ENCODE peak calls at places on chromosomes 2 and 18, in eight cellular contexts. One of them, this sample, is unnamed.

GRCh38 chr18:9082763-9083510 is 19.6 kb upstream of the NDUFV2 start:
- DNase-seq in astrocyte of the spinal cord: no peak
- DNase-seq in heart left ventricle: no peak
- DNase-seq in colonic mucosa: no peak
- DNase-seq in GM23338: no peak
- DNase-seq in pancreas: no peak
- DNase-seq in adrenal gland: no peak
- DNase-seq in fibroblast of lung: no peak
- DNase-seq in this sample: peak; percentile 65

GRCh38 chr2:98915751-98916358 is 20.2 kb downstream of the CRACDL start:
- DNase-seq in astrocyte of the spinal cord: peak; percentile 59
- DNase-seq in heart left ventricle: no peak
- DNase-seq in colonic mucosa: no peak
- DNase-seq in GM23338: no peak
- DNase-seq in pancreas: no peak
- DNase-seq in adrenal gland: no peak
- DNase-seq in fibroblast of lung: peak; percentile 41
- DNase-seq in this sample: no peak

GRCh38 chr2:233456934-233457333 is 102.6 kb downstream of the DGKD start:
- DNase-seq in astrocyte of the spinal cord: no peak
- DNase-seq in heart left ventricle: peak; percentile 18
- DNase-seq in colonic mucosa: no peak
- DNase-seq in GM23338: no peak
- DNase-seq in pancreas: no peak
- DNase-seq in adrenal gland: no peak
- DNase-seq in fibroblast of lung: no peak
- DNase-seq in this sample: no peak

GRCh38 chr18:12742453-12742852 is 39.6 kb downstream of the PSMG2 start:
- DNase-seq in astrocyte of the spinal cord: peak; percentile 35
- DNase-seq in heart left ventricle: no peak
- DNase-seq in colonic mucosa: no peak
- DNase-seq in GM23338: no peak
- DNase-seq in pancreas: no peak
- DNase-seq in adrenal gland: no peak
- DNase-seq in fibroblast of lung: peak; percentile 54
- DNase-seq in this sample: no peak

GRCh38 chr18:32473325-32473724 is 2.6 kb upstream of the GAREM1 start:
- DNase-seq in astrocyte of the spinal cord: no peak
- DNase-seq in heart left ventricle: no peak
- DNase-seq in colonic mucosa: no peak
- DNase-seq in GM23338: no peak
- DNase-seq in pancreas: no peak
- DNase-seq in adrenal gland: no peak
- DNase-seq in fibroblast of lung: no peak
- DNase-seq in this sample: no peak

GRCh38 chr2:181037922-181038321 is 57.5 kb downstream of the UBE2E3 start:
- DNase-seq in astrocyte of the spinal cord: peak; percentile 60
- DNase-seq in heart left ventricle: no peak
- DNase-seq in colonic mucosa: no peak
- DNase-seq in GM23338: no peak
- DNase-seq in pancreas: no peak
- DNase-seq in adrenal gland: no peak
- DNase-seq in fibroblast of lung: peak; percentile 44
- DNase-seq in this sample: no peak

GRCh38 chr18:44356566-44357157 is 324.0 kb upstream of the SETBP1 start:
- DNase-seq in astrocyte of the spinal cord: no peak
- DNase-seq in heart left ventricle: no peak
- DNase-seq in colonic mucosa: no peak
- DNase-seq in GM23338: peak; percentile 6
- DNase-seq in pancreas: no peak
- DNase-seq in adrenal gland: no peak
- DNase-seq in fibroblast of lung: no peak
- DNase-seq in this sample: no peak

GRCh38 chr2:36462311-36462710 is 106.7 kb downstream of the CRIM1 start:
- DNase-seq in astrocyte of the spinal cord: no peak
- DNase-seq in heart left ventricle: no peak
- DNase-seq in colonic mucosa: no peak
- DNase-seq in GM23338: no peak
- DNase-seq in pancreas: no peak
- DNase-seq in adrenal gland: no peak
- DNase-seq in fibroblast of lung: no peak
- DNase-seq in this sample: peak; percentile 16

GRCh38 chr2:20156826-20157605 is 67.9 kb downstream of the SDC1 start:
- DNase-seq in astrocyte of the spinal cord: peak; percentile 20
- DNase-seq in heart left ventricle: no peak
- DNase-seq in colonic mucosa: peak; percentile 59
- DNase-seq in GM23338: no peak
- DNase-seq in pancreas: no peak
- DNase-seq in adrenal gland: no peak
- DNase-seq in fibroblast of lung: no peak
- DNase-seq in this sample: peak; percentile 56

GRCh38 chr2:3870222-3870621 is 166.8 kb downstream of the DCDC2C start:
- DNase-seq in astrocyte of the spinal cord: no peak
- DNase-seq in heart left ventricle: no peak
- DNase-seq in colonic mucosa: no peak
- DNase-seq in GM23338: no peak
- DNase-seq in pancreas: no peak
- DNase-seq in adrenal gland: no peak
- DNase-seq in fibroblast of lung: no peak
- DNase-seq in this sample: no peak

GRCh38 chr2:220076734-220077133 is 449.3 kb downstream of the SLC4A3 start:
- DNase-seq in astrocyte of the spinal cord: peak; percentile 79
- DNase-seq in heart left ventricle: peak; percentile 37
- DNase-seq in colonic mucosa: no peak
- DNase-seq in GM23338: no peak
- DNase-seq in pancreas: no peak
- DNase-seq in adrenal gland: no peak
- DNase-seq in fibroblast of lung: peak; percentile 80
- DNase-seq in this sample: peak; percentile 65

GRCh38 chr2:175251425-175252041 is 70.0 kb upstream of the ATP5MC3 start:
- DNase-seq in astrocyte of the spinal cord: peak; percentile 45
- DNase-seq in heart left ventricle: no peak
- DNase-seq in colonic mucosa: peak; percentile 19
- DNase-seq in GM23338: peak; percentile 69
- DNase-seq in pancreas: no peak
- DNase-seq in adrenal gland: no peak
- DNase-seq in fibroblast of lung: peak; percentile 68
- DNase-seq in this sample: no peak

GRCh38 chr2:113278812-113279139 is at the start of gene PAX8:
- DNase-seq in astrocyte of the spinal cord: no peak
- DNase-seq in heart left ventricle: no peak
- DNase-seq in colonic mucosa: no peak
- DNase-seq in GM23338: peak; percentile 48
- DNase-seq in pancreas: no peak
- DNase-seq in adrenal gland: no peak
- DNase-seq in fibroblast of lung: no peak
- DNase-seq in this sample: peak; percentile 97

GRCh38 chr2:148903946-148904345 is 28.9 kb downstream of the KIF5C start:
- DNase-seq in astrocyte of the spinal cord: no peak
- DNase-seq in heart left ventricle: no peak
- DNase-seq in colonic mucosa: no peak
- DNase-seq in GM23338: no peak
- DNase-seq in pancreas: no peak
- DNase-seq in adrenal gland: no peak
- DNase-seq in fibroblast of lung: no peak
- DNase-seq in this sample: no peak

GRCh38 chr2:164479460-164479859 is 141.8 kb downstream of the GRB14 start:
- DNase-seq in astrocyte of the spinal cord: peak; percentile 60
- DNase-seq in heart left ventricle: no peak
- DNase-seq in colonic mucosa: no peak
- DNase-seq in GM23338: peak; percentile 72
- DNase-seq in pancreas: no peak
- DNase-seq in adrenal gland: no peak
- DNase-seq in fibroblast of lung: peak; percentile 41
- DNase-seq in this sample: peak; percentile 45

GRCh38 chr2:5148392-5149085 is 543.6 kb upstream of the SOX11 start:
- DNase-seq in astrocyte of the spinal cord: no peak
- DNase-seq in heart left ventricle: no peak
- DNase-seq in colonic mucosa: no peak
- DNase-seq in GM23338: no peak
- DNase-seq in pancreas: no peak
- DNase-seq in adrenal gland: no peak
- DNase-seq in fibroblast of lung: no peak
- DNase-seq in this sample: no peak

GRCh38 chr2:112818094-112818902 is 18.3 kb downstream of the IL1B start:
- DNase-seq in astrocyte of the spinal cord: no peak
- DNase-seq in heart left ventricle: no peak
- DNase-seq in colonic mucosa: no peak
- DNase-seq in GM23338: no peak
- DNase-seq in pancreas: peak; percentile 43
- DNase-seq in adrenal gland: no peak
- DNase-seq in fibroblast of lung: peak; percentile 36
- DNase-seq in this sample: no peak

DNA sequence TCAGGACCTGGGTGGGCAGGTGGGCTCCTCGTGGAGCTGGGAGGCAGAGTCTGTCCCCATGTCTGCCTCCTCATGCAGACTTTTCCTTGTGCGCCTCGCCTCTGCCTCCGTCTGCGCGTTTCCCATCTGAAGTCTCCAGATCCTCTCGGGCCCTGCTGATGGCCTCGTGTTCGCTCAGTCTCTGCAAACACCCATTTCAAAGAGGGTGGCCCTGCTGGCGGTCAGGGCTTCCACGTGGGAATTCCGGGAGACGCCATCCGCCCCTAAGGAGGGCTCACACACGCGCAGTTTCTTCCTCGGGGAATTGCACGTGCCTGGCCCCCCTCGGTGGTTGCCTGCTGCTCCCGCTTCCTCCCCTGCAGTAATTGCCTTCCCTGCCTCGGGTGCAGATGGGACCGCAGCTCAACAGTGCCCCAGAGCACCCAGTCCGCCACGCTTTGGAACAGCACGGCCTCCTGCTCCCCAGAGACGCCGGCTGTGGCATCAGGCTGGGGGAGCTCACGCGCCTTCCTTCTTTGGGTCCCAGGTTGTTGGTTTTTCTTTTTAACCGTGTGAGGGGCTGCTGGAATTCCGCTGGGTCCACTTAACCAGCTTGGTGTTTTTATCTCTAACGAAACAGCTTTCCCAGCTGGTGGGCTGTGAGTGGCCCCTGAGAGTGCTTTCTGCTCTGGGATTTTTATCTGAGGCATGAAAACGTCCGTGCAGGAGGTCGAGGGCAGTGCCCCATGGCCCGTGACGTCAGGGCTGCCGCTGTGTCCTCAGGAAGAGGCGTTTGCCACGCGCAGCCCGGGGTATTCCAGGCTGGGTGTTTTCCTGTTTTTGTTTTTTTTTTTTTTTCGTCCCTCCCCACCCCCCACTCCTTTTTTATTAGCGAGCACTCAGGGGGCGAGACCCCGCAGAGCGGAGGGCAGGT is 16.1 kb downstream of the NFATC1 start:
- DNase-seq in astrocyte of the spinal cord: no peak
- DNase-seq in heart left ventricle: peak; percentile 23
- DNase-seq in colonic mucosa: no peak
- DNase-seq in GM23338: peak; percentile 38
- DNase-seq in pancreas: no peak
- DNase-seq in adrenal gland: no peak
- DNase-seq in fibroblast of lung: no peak
- DNase-seq in this sample: no peak
- H3K4me3 ChIP-seq in astrocyte of the spinal cord: no peak overlapping the region
- H3K4me3 ChIP-seq in heart left ventricle: no peak overlapping the region
- H3K4me3 ChIP-seq in colonic mucosa: no peak overlapping the region
- H3K4me3 ChIP-seq in GM23338: no peak overlapping the region
- H3K4me3 ChIP-seq in pancreas: no peak overlapping the region
- H3K4me3 ChIP-seq in adrenal gland: no peak overlapping the region
- H3K4me3 ChIP-seq in fibroblast of lung: no peak overlapping the region
- H3K4me3 ChIP-seq in this sample: no peak overlapping the region

DNA sequence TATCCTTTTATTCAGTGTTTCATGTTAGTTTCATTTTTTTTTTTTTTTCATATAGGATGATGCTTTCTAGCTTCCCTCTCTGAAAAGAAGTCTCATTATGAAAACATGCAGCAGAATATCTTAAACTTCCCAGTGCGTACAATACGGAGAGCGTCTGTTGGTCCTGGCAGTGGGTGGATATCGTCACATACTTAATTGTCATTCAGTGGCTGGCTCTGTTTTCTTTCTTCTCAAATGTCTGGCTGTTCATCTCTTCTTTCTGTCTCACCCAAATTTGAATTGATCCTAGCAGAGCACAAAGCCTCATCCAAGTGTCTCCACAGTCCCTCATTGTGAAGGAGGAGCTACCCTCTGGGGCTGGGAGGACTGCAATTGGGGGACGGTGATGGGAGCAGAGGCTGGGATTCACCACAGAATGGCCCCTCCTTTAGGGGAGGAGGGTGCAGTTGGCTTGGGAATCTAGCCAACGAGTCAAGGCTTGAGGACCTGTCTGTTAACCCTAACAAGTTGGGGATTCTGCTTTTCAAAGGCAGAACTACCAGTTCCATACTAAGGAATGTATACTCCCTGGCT is 138.6 kb downstream of the MYT1L start:
- DNase-seq in astrocyte of the spinal cord: no peak
- DNase-seq in heart left ventricle: no peak
- DNase-seq in colonic mucosa: no peak
- DNase-seq in GM23338: no peak
- DNase-seq in pancreas: no peak
- DNase-seq in adrenal gland: no peak
- DNase-seq in fibroblast of lung: no peak
- DNase-seq in this sample: no peak
- TF ChIP-seq CTCF in astrocyte of the spinal cord: no peak
- TF ChIP-seq CTCF in heart left ventricle: no peak
- TF ChIP-seq CTCF in colonic mucosa: no peak
- TF ChIP-seq CTCF in GM23338: no peak
- TF ChIP-seq CTCF in pancreas: no peak
- TF ChIP-seq CTCF in adrenal gland: no peak
- TF ChIP-seq CTCF in fibroblast of lung: no peak
- TF ChIP-seq CTCF in this sample: no peak

DNA sequence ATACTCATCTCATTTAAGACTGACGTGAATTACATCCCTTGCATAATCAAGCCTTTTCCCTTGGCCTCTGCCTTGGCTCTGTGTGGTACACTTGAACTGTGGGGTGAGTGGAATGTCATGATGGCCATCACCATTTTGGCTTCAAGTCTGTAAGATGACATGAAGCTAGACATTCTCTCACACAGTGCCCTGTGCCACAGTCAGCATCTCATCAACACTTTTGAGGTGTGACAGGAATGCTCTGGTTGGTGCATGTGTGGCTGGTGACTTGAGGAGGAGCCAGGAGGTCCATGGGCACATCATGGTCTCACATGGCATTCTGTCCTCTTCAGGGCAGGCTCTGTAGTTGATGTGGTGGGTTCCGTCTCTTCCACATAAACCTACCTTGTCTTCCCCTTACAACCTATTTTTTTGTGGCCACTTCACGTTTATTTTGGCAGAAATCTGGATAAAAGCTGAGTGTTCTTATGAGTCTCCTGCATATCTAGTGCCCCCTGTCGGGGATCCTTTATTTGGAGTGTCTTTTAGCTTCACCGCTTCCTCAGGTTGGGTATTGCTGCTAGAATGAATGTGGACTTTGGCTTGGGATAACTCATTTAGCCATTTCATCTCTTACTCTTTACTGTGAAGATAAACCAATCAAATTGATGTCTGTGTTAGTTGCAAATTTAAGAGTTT is 28.1 kb downstream of the MAP4K4 start:
- DNase-seq in astrocyte of the spinal cord: no peak
- DNase-seq in heart left ventricle: no peak
- DNase-seq in colonic mucosa: no peak
- DNase-seq in GM23338: peak; percentile 79
- DNase-seq in pancreas: no peak
- DNase-seq in adrenal gland: no peak
- DNase-seq in fibroblast of lung: no peak
- DNase-seq in this sample: no peak
- H3K4me3 ChIP-seq in astrocyte of the spinal cord: no peak overlapping the region
- H3K4me3 ChIP-seq in heart left ventricle: no peak overlapping the region
- H3K4me3 ChIP-seq in colonic mucosa: no peak overlapping the region
- H3K4me3 ChIP-seq in GM23338: no peak overlapping the region
- H3K4me3 ChIP-seq in pancreas: no peak overlapping the region
- H3K4me3 ChIP-seq in adrenal gland: no peak overlapping the region
- H3K4me3 ChIP-seq in fibroblast of lung: no peak overlapping the region
- H3K4me3 ChIP-seq in this sample: no peak overlapping the region

GRCh38 chr2:203097735-203098134 is 83.1 kb downstream of the NBEAL1 start:
- DNase-seq in astrocyte of the spinal cord: no peak
- DNase-seq in heart left ventricle: no peak
- DNase-seq in colonic mucosa: no peak
- DNase-seq in GM23338: no peak
- DNase-seq in pancreas: no peak
- DNase-seq in adrenal gland: no peak
- DNase-seq in fibroblast of lung: no peak
- DNase-seq in this sample: no peak
- TF ChIP-seq CTCF in astrocyte of the spinal cord: peak; percentile 32
- TF ChIP-seq CTCF in heart left ventricle: peak; percentile 33
- TF ChIP-seq CTCF in colonic mucosa: peak; percentile 12
- TF ChIP-seq CTCF in GM23338: peak; percentile 41
- TF ChIP-seq CTCF in pancreas: no peak
- TF ChIP-seq CTCF in adrenal gland: no peak
- TF ChIP-seq CTCF in fibroblast of lung: peak; percentile 36
- TF ChIP-seq CTCF in this sample: no peak

This sample was measured in thyroid gland.